ENCODE peak calls at places on chromosomes 2 and 18, in seven cellular contexts. T is AG04450, L is fibroblast of pulmonary artery, F is foreskin fibroblast, W is left lung, K is endothelial cell of umbilical vein, N is HFF-Myc. I is an unnamed sample.
A peak's percentile ranks its signal among the peaks of the same experiment; 100 is the strongest.

GRCh38 chr2:216344958-216345315 is 27.3 kb downstream of the MARCHF4 start:
- DNase-seq in T (no peak), L (peak; percentile 31), F (no peak), W (no peak), K (no peak), N (no peak), I (no peak)

GRCh38 chr2:234842753-234843152 is 109.1 kb upstream of the SH3BP4 start:
- DNase-seq in T (no peak), L (no peak), F (no peak), W (no peak), K (no peak), N (no peak), I (no peak)

GRCh38 chr2:55282110-55282917 is 13.3 kb upstream of the MTIF2 start:
- DNase-seq in T (peak; percentile 55), L (peak; percentile 89), F (peak; percentile 95), W (peak; percentile 100), K (peak; percentile 92), N (peak; percentile 40), I (peak; percentile 38)

GRCh38 chr18:46624127-46624526 is 32.9 kb downstream of the LOXHD1 start:
- DNase-seq in T (no peak), L (no peak), F (no peak), W (no peak), K (no peak), N (no peak), I (no peak)

GRCh38 chr2:1653137-1653789 is 91.1 kb downstream of the PXDN start:
- DNase-seq in T (peak; percentile 88), L (peak; percentile 97), F (peak; percentile 86), W (peak; percentile 76), K (peak; percentile 12), N (no peak), I (peak; percentile 94)

GRCh38 chr2:225354281-225354774 is 45.2 kb upstream of the NYAP2 start:
- DNase-seq in T (no peak), L (no peak), F (peak; percentile 91), W (no peak), K (peak; percentile 28), N (peak; percentile 73), I (peak; percentile 23)

GRCh38 chr2:10344105-10345066 is 41.7 kb downstream of the HPCAL1 start:
- DNase-seq in T (no peak), L (no peak), F (peak; percentile 59), W (no peak), K (no peak), N (peak; percentile 45), I (no peak)

GRCh38 chr2:201357216-201357615 is at the start of gene FLACC1:
- DNase-seq in T (no peak), L (peak; percentile 82), F (peak; percentile 37), W (no peak), K (peak; percentile 24), N (peak; percentile 48), I (no peak)

GRCh38 chr2:164697688-164698290 is 76.5 kb upstream of the GRB14 start:
- DNase-seq in T (no peak), L (peak; percentile 22), F (peak; percentile 15), W (no peak), K (peak; percentile 51), N (no peak), I (no peak)

GRCh38 chr18:42417189-42417588 is 462.2 kb downstream of the PIK3C3 start:
- DNase-seq in T (no peak), L (no peak), F (no peak), W (no peak), K (no peak), N (no peak), I (no peak)

GRCh38 chr2:38446418-38446817 is 69.3 kb upstream of the ATL2 start:
- DNase-seq in T (no peak), L (peak; percentile 18), F (peak; percentile 40), W (no peak), K (no peak), N (no peak), I (no peak)

GRCh38 chr2:192657364-192657763 is 462.6 kb upstream of the TMEFF2 start:
- DNase-seq in T (no peak), L (no peak), F (no peak), W (no peak), K (no peak), N (no peak), I (no peak)

GRCh38 chr2:55168221-55169154 is 63.6 kb downstream of the CLHC1 start:
- DNase-seq in T (no peak), L (peak; percentile 76), F (peak; percentile 88), W (no peak), K (peak; percentile 83), N (no peak), I (peak; percentile 46)

GRCh38 chr2:31296641-31297287 is 62.8 kb downstream of the EHD3 start:
- DNase-seq in T (no peak), L (peak; percentile 22), F (peak; percentile 56), W (no peak), K (peak; percentile 59), N (no peak), I (peak; percentile 11)

GRCh38 chr18:49697049-49697448 is 116.3 kb downstream of the ACAA2 start:
- DNase-seq in T (no peak), L (no peak), F (no peak), W (no peak), K (no peak), N (no peak), I (no peak)

GRCh38 chr2:222568866-222569265 is 87.0 kb downstream of the FARSB start:
- DNase-seq in T (peak; percentile 53), L (peak; percentile 58), F (peak; percentile 80), W (no peak), K (no peak), N (no peak), I (peak; percentile 34)

GRCh38 chr2:143525006-143525405 is 395.8 kb downstream of the ARHGAP15 start:
- DNase-seq in T (no peak), L (no peak), F (peak; percentile 65), W (no peak), K (no peak), N (no peak), I (peak; percentile 63)

GRCh38 chr2:56687169-56687568 is 503.4 kb downstream of the CCDC85A start:
- DNase-seq in T (no peak), L (peak; percentile 54), F (peak; percentile 2), W (no peak), K (peak; percentile 45), N (no peak), I (no peak)

GRCh38 chr2:26725516-26725810 is 32.9 kb downstream of the KCNK3 start:
- DNase-seq in T (no peak), L (no peak), F (no peak), W (no peak), K (no peak), N (no peak), I (no peak)

GRCh38 chr2:151576080-151576479 is 158.2 kb downstream of the NEB start:
- DNase-seq in T (no peak), L (no peak), F (no peak), W (peak; percentile 70), K (no peak), N (no peak), I (no peak)

GRCh38 chr18:37520508-37520907 is 45.1 kb downstream of the CELF4 start:
- DNase-seq in T (no peak), L (no peak), F (no peak), W (no peak), K (no peak), N (no peak), I (no peak)
- H3K4me3 ChIP-seq in T (no peak overlapping the region), L (no peak overlapping the region), F (no peak overlapping the region), W (no peak overlapping the region), K (no peak overlapping the region), N (no peak overlapping the region), I (no peak overlapping the region)

DNA sequence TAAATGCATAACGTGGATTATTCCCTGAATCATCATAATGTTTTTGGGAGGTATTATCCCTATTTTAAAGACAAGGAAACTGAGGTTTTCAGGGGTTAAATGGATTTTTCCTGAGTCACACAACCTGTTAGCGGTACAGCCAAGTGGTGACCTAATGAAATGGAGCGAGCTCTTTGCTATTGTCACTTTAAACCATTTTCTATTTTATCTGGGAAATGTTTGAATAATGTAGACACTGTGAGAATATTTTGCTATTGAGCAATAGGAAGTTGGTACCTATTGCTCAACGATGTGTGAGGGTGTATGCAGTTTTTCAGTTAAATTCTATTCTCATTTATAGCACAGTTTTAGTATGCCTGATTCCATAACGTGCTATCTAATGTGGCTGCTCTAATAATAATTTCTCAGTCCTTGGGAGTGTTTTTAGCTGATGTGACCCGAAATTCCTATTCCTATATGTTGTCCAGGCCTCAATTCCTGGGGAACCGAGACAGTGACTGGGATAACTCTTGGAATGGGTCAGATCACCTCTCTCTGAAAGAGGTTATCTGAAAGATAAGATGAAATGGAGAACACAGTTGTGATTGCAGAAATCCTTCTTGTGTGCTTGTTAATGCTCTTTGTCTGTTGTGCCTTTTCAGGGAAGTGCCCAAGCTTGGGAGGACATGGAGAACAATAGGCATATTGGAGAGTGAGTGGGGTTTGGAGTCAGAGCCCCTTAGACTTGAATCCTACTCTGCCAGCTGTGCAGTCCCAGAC is 38.4 kb downstream of the ABCB11 start:
- DNase-seq in T (no peak), L (peak; percentile 89), F (peak; percentile 1), W (no peak), K (peak; percentile 73), N (no peak), I (no peak)
- TF ChIP-seq CTCF in T (no peak), L (no peak), F (no peak), W (no peak), K (no peak), N (no peak), I (no peak)

DNA sequence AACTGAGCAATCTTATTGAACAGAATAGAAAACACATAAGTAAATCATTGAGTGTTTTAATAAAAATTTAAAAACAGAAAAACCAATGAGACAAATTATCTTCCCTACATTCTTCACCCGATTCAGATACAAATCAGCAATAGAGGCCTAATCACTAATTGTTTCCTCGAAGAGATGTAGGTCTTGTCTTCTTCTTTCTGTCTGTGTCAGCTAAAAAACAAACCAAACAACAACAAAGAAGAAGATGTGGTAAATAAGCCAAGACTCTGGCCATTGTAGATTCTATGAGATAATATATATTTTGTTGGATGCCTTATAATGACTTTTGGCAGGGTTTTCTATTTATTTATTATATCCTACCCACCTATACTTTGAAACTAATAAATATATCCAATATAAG is 200.9 kb upstream of the FSIP2 start:
- DNase-seq in T (no peak), L (no peak), F (no peak), W (no peak), K (no peak), N (no peak), I (no peak)
- H3K4me3 ChIP-seq in T (no peak overlapping the region), L (no peak overlapping the region), F (no peak overlapping the region), W (no peak overlapping the region), K (no peak overlapping the region), N (no peak overlapping the region), I (no peak overlapping the region)

DNA sequence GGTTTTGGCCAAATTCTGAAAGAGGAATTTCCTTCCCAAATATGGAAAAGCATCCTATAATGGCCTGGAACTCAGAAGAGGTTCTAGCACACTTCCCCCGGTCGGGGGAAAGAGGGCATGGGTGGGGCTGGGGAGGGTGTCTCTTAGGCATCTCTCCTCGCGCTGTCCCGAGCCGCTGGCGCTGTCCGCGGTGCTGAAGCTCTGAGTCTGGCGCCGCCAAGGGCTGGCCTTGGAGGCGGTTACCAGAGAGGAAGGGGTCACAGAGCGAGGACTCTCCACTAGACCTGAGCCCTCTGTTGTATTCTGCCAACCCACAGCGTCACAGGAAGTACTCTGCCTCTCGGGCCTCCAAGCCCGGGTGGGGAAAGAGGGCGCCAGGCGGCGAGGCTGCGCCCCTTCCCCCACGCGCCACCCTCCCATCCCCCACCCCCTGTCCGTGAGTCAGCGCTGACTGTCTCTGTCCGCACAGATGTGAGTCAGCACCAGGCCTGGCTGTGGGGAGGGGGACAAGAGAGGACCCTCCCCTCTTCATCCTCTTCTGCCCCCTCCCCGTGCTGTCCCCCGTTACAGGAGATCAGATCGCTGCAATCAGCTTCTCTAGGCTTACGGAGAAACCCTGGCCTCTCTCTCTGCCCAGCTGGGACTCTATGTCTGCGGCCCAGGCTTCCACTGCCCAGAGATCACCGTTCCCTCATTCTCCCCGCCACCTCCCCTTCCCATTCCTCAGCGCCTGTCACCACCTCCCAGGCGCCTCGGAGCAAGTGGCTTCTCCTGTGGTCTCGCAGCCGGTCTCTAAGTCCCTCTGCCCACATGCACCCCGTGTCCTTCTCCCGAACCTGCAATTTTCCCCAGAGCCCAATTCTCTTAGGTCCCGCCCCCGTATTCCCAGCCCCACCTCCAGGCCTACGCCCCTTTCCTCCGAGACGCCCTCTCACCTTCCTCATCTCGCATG is 783 bp downstream of the PTPRN start:
- DNase-seq in T (peak; percentile 21), L (peak; percentile 70), F (peak; percentile 89), W (peak; percentile 88), K (peak; percentile 38), N (no peak), I (no peak)
- TF ChIP-seq CTCF in T (no peak), L (no peak), F (no peak), W (no peak), K (no peak), N (no peak), I (no peak)

I was measured in AG09309.